ENCODE peak calls at places on chromosomes 7 and 10, in five cellular contexts. M is MM.1S, Y is neural crest cell, C is cardiac fibroblast, S is AG09309. H is an unnamed sample.

GRCh38 chr7:102291056-102291915 is 4.6 kb downstream of the SH2B2 start:
- DNase-seq in Y (no peak), M (peak), C (no peak), S (no peak), H (no peak)

GRCh38 chr10:10094700-10095099 is 923.0 kb upstream of the CELF2 start:
- DNase-seq in S (no peak), Y (no peak), C (peak), M (no peak), H (no peak)

GRCh38 chr10:128859738-128860386 is 607.2 kb upstream of the MGMT start:
- DNase-seq in C (peak), M (peak), Y (peak), S (no peak), H (no peak)

GRCh38 chr10:133356953-133357292 is 896 bp downstream of the FUOM start:
- DNase-seq in S (no peak), C (no peak), Y (no peak), M (no peak), H (no peak)

GRCh38 chr10:10160821-10161312 is 856.8 kb upstream of the CELF2 start:
- DNase-seq in M (no peak), Y (no peak), S (no peak), C (no peak), H (no peak)

GRCh38 chr7:158353606-158354570 is 233.7 kb downstream of the PTPRN2 start:
- DNase-seq in Y (peak), M (peak), C (peak), S (no peak), H (no peak)

GRCh38 chr10:23331567-23332290 is 12.9 kb downstream of the C10orf67 start:
- DNase-seq in Y (no peak), S (peak), M (no peak), C (peak), H (no peak)

GRCh38 chr10:124545346-124545745 is 83.7 kb downstream of the LHPP start:
- DNase-seq in M (no peak), Y (no peak), C (no peak), S (no peak), H (no peak)

GRCh38 chr10:12113627-12114026 is 15.8 kb upstream of the SEC61A2 start:
- DNase-seq in Y (no peak), S (no peak), C (no peak), M (no peak), H (no peak)

GRCh38 chr7:131391145-131391544 is 63.5 kb downstream of the MKLN1 start:
- DNase-seq in S (no peak), Y (no peak), M (no peak), C (no peak), H (no peak)

GRCh38 chr7:32774411-32774970 is 117.1 kb downstream of the KBTBD2 start:
- DNase-seq in Y (no peak), S (peak), C (no peak), M (no peak), H (no peak)

GRCh38 chr7:111282626-111283025 is 191.7 kb downstream of the LRRN3 start:
- DNase-seq in M (no peak), Y (no peak), S (no peak), C (no peak), H (no peak)

GRCh38 chr7:95772771-95773581 is 622 bp downstream of the DYNC1I1 start:
- DNase-seq in Y (no peak), M (no peak), C (peak), S (no peak), H (no peak)

GRCh38 chr7:29839302-29839701 is 33.0 kb downstream of the WIPF3 start:
- DNase-seq in M (no peak), Y (no peak), C (peak), S (peak), H (no peak)

GRCh38 chr10:116201670-116202430 is 71.2 kb downstream of the GFRA1 start:
- DNase-seq in C (no peak), Y (no peak), M (no peak), S (no peak), H (no peak)

GRCh38 chr7:87413951-87414381 is 61.5 kb downstream of the ABCB4 start:
- DNase-seq in Y (no peak), S (peak), C (peak), M (no peak), H (no peak)

GRCh38 chr10:78038105-78038504 is 4.4 kb downstream of the RPS24 start:
- DNase-seq in M (no peak), Y (no peak), C (peak), S (no peak), H (no peak)

GRCh38 chr7:130995252-130996081 is 261.5 kb upstream of the KLF14 start:
- DNase-seq in M (no peak), C (no peak), Y (no peak), S (no peak), H (no peak)

GRCh38 chr10:43282881-43283280 is 16.0 kb upstream of the RASGEF1A start:
- DNase-seq in S (no peak), M (no peak), C (peak), Y (peak), H (peak)

GRCh38 chr10:68211635-68212034 is 20.3 kb downstream of the ATOH7 start:
- DNase-seq in S (no peak), M (no peak), Y (no peak), C (no peak), H (no peak)

GRCh38 chr10:132575320-132576201 is 38.0 kb downstream of the INPP5A start:
- DNase-seq in M (no peak), S (peak), C (peak), Y (no peak), H (no peak)

GRCh38 chr10:62709200-62709599 is 95.3 kb upstream of the ADO start:
- DNase-seq in M (no peak), S (no peak), C (no peak), Y (no peak), H (no peak)
- TF ChIP-seq CTCF in M (no peak), S (no peak), C (no peak), Y (no peak), H (no peak)

GRCh38 chr7:90552521-90552920 is 43.6 kb upstream of the CDK14 start:
- DNase-seq in Y (no peak), S (no peak), C (peak), M (no peak), H (no peak)
- TF ChIP-seq CTCF in Y (peak), S (peak), C (peak), M (peak), H (no peak)

DNA sequence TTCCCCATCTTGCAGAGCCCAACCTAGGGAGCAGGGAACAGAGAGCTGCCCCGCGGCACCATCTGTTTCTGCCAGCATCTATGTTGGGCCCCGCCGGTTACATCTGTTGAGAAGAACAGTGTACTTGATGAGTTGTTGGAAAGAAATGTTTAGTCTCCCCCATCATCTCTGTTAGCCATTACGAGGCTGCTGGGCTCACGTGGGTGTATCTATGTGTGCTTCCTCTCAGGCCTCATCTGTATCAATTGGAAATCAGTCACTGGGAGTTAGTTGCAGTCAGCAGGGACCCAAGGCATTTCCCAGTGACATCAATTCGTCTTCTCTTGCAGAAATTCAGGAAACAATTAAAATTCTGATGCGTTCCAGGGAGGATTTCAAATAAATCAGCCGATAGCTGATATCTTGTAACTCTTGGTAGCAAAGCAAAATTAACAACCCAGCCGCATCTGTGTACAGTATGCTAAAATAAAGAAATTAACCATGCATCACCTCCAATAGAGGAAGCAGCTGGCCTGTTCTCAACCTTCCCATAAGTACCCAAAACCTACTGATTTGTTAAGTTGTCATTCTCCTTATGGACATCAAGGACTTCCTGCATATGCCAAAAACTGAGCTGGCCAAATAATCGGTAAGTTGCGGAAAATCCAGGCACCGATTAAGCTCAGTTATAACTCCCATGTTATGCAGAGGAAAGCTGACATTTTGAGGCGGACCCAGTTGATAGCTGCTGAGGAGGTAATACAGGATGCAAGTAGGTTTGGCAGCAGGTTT is 725.3 kb upstream of the GALNT17 start:
- DNase-seq in S (no peak), Y (no peak), M (no peak), C (no peak), H (no peak)
- TF ChIP-seq CTCF in S (no peak), Y (no peak), M (no peak), C (no peak), H (no peak)

DNA sequence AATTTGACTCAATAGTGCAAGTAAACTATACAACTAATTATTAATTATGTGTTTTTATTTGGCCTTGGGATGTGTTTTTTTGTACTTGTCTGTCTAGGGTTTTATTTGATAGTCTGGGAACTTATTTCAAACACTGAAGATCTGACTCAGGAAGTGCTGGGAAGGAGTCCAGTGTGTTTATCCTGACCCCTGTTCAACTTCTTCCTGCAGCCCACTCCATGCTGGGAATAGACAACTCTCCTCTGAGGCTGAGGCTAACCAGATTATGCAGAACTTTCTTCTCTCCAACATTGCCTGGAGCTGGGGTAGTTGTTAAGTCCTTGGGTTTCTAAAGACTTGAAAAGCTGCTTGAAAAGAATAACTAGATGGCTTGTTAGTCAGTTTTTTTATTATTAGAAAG is 6.9 kb downstream of the CISD1 start:
- DNase-seq in S (no peak), C (peak), Y (no peak), M (no peak), H (no peak)
- TF ChIP-seq CTCF in S (no peak), C (no peak), Y (no peak), M (no peak), H (no peak)

GRCh38 chr10:118850418-118851061 is 95.8 kb upstream of the CACUL1 start:
- DNase-seq in C (peak), Y (peak), S (peak), M (peak), H (peak)
- TF ChIP-seq CTCF in C (peak), Y (peak), S (peak), M (peak), H (peak)

DNA sequence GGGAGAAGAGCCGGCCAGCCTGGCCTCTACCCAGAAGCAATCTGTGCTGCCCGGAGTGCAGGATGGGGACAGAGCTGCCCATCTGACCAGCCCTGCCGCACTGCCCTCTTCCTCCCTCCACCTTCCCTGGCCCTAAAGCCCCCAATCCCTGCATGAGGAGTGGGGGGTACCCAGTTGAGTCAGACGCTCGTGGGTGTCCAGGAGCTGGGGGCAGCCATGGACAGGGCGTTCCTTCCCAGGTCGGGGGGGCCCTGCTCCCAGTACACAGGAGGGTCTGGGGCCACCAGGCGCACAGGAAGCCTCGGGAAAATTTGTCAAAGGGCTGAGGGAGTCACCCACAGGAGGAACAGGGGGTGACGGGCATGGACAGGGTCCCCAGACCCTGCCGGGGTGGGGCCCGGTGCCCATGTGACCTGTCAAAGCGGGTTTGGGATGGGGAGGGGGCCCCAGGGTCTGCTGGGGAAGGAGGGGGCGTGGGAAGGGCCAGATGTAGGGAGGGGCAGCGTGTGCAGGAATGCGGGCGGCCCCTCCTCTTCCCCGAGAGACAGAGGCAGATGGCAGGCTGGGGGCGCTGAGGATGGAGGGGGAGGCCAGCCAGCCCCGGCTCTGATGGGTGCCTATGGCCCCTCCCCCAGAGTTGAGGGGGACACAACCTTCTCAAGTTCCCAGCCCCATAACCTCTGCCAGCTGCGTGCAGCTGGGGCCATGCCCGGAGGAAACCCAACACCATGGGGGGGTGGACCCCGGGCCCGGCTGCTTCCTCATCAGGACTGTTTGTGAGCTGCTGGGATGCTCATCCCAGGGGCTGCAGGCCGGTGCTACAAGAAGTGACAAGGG is 21.5 kb upstream of the GRIFIN start:
- DNase-seq in C (no peak), M (no peak), Y (no peak), S (no peak), H (no peak)
- TF ChIP-seq CTCF in C (no peak), M (no peak), Y (no peak), S (no peak), H (no peak)

GRCh38 chr7:112749775-112750174 is 40.4 kb downstream of the TMEM168 start:
- DNase-seq in Y (no peak), S (no peak), M (no peak), C (no peak), H (no peak)
- TF ChIP-seq CTCF in Y (peak), S (no peak), M (no peak), C (no peak), H (peak)